ENCODE peak calls at places on chromosomes 11 and 22, in eight cellular contexts. P is stimulated activated CD8-positive, alpha-beta memory T cell treated with anti-CD3 and anti-CD28 coated beads, Interleukin-15, amount 100 ng/mL, for 4 hours; W is GM12865; T is activated naive CD4-positive, alpha-beta T cell treated with anti-CD3 and anti-CD28 coated beads, Interleukin-2, amount 10 ng/mL, durations not matched to agents 7 days and 5 days; S is iPS-NIHi11; I is activated CD4-positive, CD25-positive, alpha-beta regulatory T cell treated with anti-CD3 and anti-CD28 coated beads, Interleukin-2, amount 50 U/mL, for 16 hours; R is RKO; J is CD8-positive, alpha-beta T cell. D is an unnamed sample.
A peak's percentile ranks its signal among the peaks of the same experiment; 100 is the strongest.

GRCh38 chr22:25569983-25570382 is 5.5 kb downstream of the GRK3 start:
- DNase-seq in P (no peak), W (peak; percentile 51), T (no peak), S (no peak), I (no peak), R (no peak), J (no peak), D (no peak)

GRCh38 chr11:12801976-12802375 is 127.8 kb downstream of the TEAD1 start:
- DNase-seq in P (no peak), W (no peak), T (no peak), S (no peak), I (no peak), R (no peak), J (no peak), D (no peak)

GRCh38 chr22:44965171-44965570 is 44.6 kb downstream of the PHF21B start:
- DNase-seq in P (no peak), W (no peak), T (no peak), S (no peak), I (no peak), R (no peak), J (no peak), D (no peak)

GRCh38 chr11:12598330-12599256 is 75.6 kb upstream of the TEAD1 start:
- DNase-seq in P (no peak), W (no peak), T (no peak), S (no peak), I (no peak), R (no peak), J (no peak), D (no peak)

GRCh38 chr22:44802956-44803355 is 50.6 kb downstream of the ARHGAP8 start:
- DNase-seq in P (no peak), W (no peak), T (no peak), S (no peak), I (no peak), R (no peak), J (no peak), D (no peak)

GRCh38 chr11:124717421-124717785 is 22.3 kb upstream of the NRGN start:
- DNase-seq in P (no peak), W (peak; percentile 37), T (no peak), S (no peak), I (no peak), R (no peak), J (no peak), D (no peak)

GRCh38 chr11:9787260-9787659 is 123.4 kb downstream of the SWAP70 start:
- DNase-seq in P (no peak), W (peak; percentile 62), T (no peak), S (no peak), I (no peak), R (no peak), J (no peak), D (no peak)

GRCh38 chr11:66207816-66208215 is 60.6 kb upstream of the RAB1B start:
- DNase-seq in P (no peak), W (no peak), T (no peak), S (no peak), I (no peak), R (no peak), J (peak; percentile 9), D (no peak)

GRCh38 chr11:128764617-128765095 is 70.8 kb downstream of the FLI1 start:
- DNase-seq in P (no peak), W (no peak), T (no peak), S (no peak), I (no peak), R (no peak), J (no peak), D (no peak)

GRCh38 chr11:46513934-46514342 is 79.9 kb downstream of the AMBRA1 start:
- DNase-seq in P (no peak), W (no peak), T (no peak), S (no peak), I (no peak), R (no peak), J (no peak), D (no peak)

GRCh38 chr11:112656772-112657428 is 304.3 kb upstream of the NCAM1 start:
- DNase-seq in P (no peak), W (peak; percentile 42), T (no peak), S (no peak), I (no peak), R (peak; percentile 53), J (no peak), D (no peak)

GRCh38 chr11:132300283-132300682 is 929.9 kb downstream of the NTM start:
- DNase-seq in P (no peak), W (peak; percentile 34), T (no peak), S (peak; percentile 50), I (no peak), R (peak; percentile 19), J (no peak), D (no peak)

GRCh38 chr11:115291391-115291744 is 212.8 kb downstream of the CADM1 start:
- DNase-seq in P (no peak), W (no peak), T (no peak), S (no peak), I (no peak), R (no peak), J (no peak), D (no peak)

GRCh38 chr11:125929445-125930075 is 16.3 kb upstream of the VSIG10L2 start:
- DNase-seq in P (no peak), W (no peak), T (no peak), S (no peak), I (no peak), R (no peak), J (no peak), D (no peak)

D was measured in GM12892.